ENCODE peak calls at places on chromosomes 3 and 15, in eight cellular contexts. N is coronary artery; T is activated CD8-positive, alpha-beta memory T cell treated with anti-CD3 and anti-CD28 coated beads for 24 hours; J is cardiac muscle cell; U is neuronal stem cell; G is AG09319; K is nucleus accumbens; A is EL. I is an unnamed sample.
A peak's percentile ranks its signal among the peaks of the same experiment; 100 is the strongest.

GRCh38 chr3:38397320-38397719 is 50.7 kb downstream of the XYLB start:
- DNase-seq in N (no peak), T (no peak), J (peak; percentile 61), U (peak; percentile 54), G (peak; percentile 0), K (no peak), A (peak; percentile 18), I (no peak)

GRCh38 chr3:184337981-184338380 is 581 bp downstream of the FAM131A start:
- DNase-seq in N (no peak), T (no peak), J (no peak), U (no peak), G (no peak), K (no peak), A (no peak), I (no peak)

GRCh38 chr3:58414538-58415197 is 19.0 kb downstream of the PDHB start:
- DNase-seq in N (no peak), T (no peak), J (peak; percentile 83), U (peak; percentile 33), G (no peak), K (no peak), A (peak; percentile 64), I (peak; percentile 33)

GRCh38 chr3:101179637-101180036 is 140.7 kb downstream of the IMPG2 start:
- DNase-seq in N (no peak), T (no peak), J (peak; percentile 58), U (no peak), G (no peak), K (no peak), A (peak; percentile 85), I (no peak)

GRCh38 chr3:55877703-55878102 is 390.6 kb upstream of the WNT5A start:
- DNase-seq in N (no peak), T (no peak), J (no peak), U (no peak), G (no peak), K (no peak), A (no peak), I (no peak)

GRCh38 chr3:170321326-170322034 is 36.0 kb upstream of the SKIL start:
- DNase-seq in N (no peak), T (no peak), J (no peak), U (no peak), G (no peak), K (no peak), A (no peak), I (no peak)

GRCh38 chr3:148075829-148076716 is 621.6 kb upstream of the AGTR1 start:
- DNase-seq in N (no peak), T (no peak), J (peak; percentile 73), U (peak; percentile 45), G (peak; percentile 28), K (no peak), A (peak; percentile 62), I (peak; percentile 55)

GRCh38 chr3:182713743-182714517 is 79.4 kb upstream of the ATP11B start:
- DNase-seq in N (no peak), T (no peak), J (peak; percentile 88), U (no peak), G (peak; percentile 23), K (no peak), A (peak; percentile 65), I (peak; percentile 53)

GRCh38 chr3:188472331-188472730 is 318.4 kb downstream of the LPP start:
- DNase-seq in N (no peak), T (no peak), J (no peak), U (no peak), G (peak; percentile 15), K (no peak), A (peak; percentile 30), I (no peak)

GRCh38 chr3:114205541-114205940 is 26.7 kb upstream of the DRD3 start:
- DNase-seq in N (no peak), T (no peak), J (no peak), U (no peak), G (no peak), K (no peak), A (no peak), I (no peak)

GRCh38 chr3:128078875-128079274 is 26.6 kb downstream of the SEC61A1 start:
- DNase-seq in N (no peak), T (no peak), J (no peak), U (no peak), G (no peak), K (no peak), A (no peak), I (no peak)

GRCh38 chr3:63763156-63763555 is 55.9 kb upstream of the C3orf49 start:
- DNase-seq in N (no peak), T (no peak), J (peak; percentile 9), U (no peak), G (peak; percentile 24), K (no peak), A (peak; percentile 46), I (no peak)

GRCh38 chr15:85977586-85977985 is 102.1 kb upstream of the AGBL1 start:
- DNase-seq in N (no peak), T (no peak), J (no peak), U (no peak), G (no peak), K (no peak), A (no peak), I (no peak)

GRCh38 chr3:23017800-23018199 is 185.3 kb upstream of the UBE2E2 start:
- DNase-seq in N (no peak), T (no peak), J (peak; percentile 49), U (no peak), G (no peak), K (no peak), A (peak; percentile 81), I (no peak)

GRCh38 chr3:45939341-45939771 is 3.9 kb upstream of the CXCR6 start:
- DNase-seq in N (no peak), T (no peak), J (no peak), U (no peak), G (no peak), K (no peak), A (no peak), I (no peak)

GRCh38 chr3:13277130-13277783 is 142.9 kb downstream of the NUP210 start:
- DNase-seq in N (no peak), T (no peak), J (no peak), U (no peak), G (no peak), K (no peak), A (no peak), I (peak; percentile 46)

GRCh38 chr3:129352045-129352444 is 73.4 kb downstream of the HMCES start:
- DNase-seq in N (no peak), T (no peak), J (no peak), U (no peak), G (no peak), K (no peak), A (no peak), I (no peak)

GRCh38 chr3:105352976-105353375 is 13.7 kb upstream of the ALCAM start:
- DNase-seq in N (no peak), T (no peak), J (peak; percentile 61), U (no peak), G (no peak), K (no peak), A (no peak), I (no peak)

GRCh38 chr3:61589856-61590255 is 28.5 kb downstream of the PTPRG start:
- DNase-seq in N (no peak), T (no peak), J (peak; percentile 45), U (no peak), G (no peak), K (no peak), A (peak; percentile 88), I (no peak)

GRCh38 chr3:59320080-59320479 is 270.3 kb upstream of the CFAP20DC start:
- DNase-seq in N (no peak), T (no peak), J (no peak), U (peak; percentile 37), G (no peak), K (no peak), A (no peak), I (no peak)

GRCh38 chr3:125207507-125207906 is 5.0 kb downstream of the SLC12A8 start:
- DNase-seq in N (no peak), T (no peak), J (no peak), U (no peak), G (no peak), K (no peak), A (no peak), I (no peak)

GRCh38 chr15:48794697-48795134 is 16.2 kb downstream of the CEP152 start:
- DNase-seq in N (no peak), T (no peak), J (peak; percentile 47), U (no peak), G (no peak), K (no peak), A (peak; percentile 36), I (no peak)

GRCh38 chr3:141405581-141405980 is 37.3 kb downstream of the ZBTB38 start:
- DNase-seq in N (no peak), T (no peak), J (no peak), U (no peak), G (no peak), K (no peak), A (peak; percentile 46), I (no peak)

GRCh38 chr3:113018461-113019181 is 27.8 kb downstream of the GTPBP8 start:
- DNase-seq in N (no peak), T (no peak), J (peak; percentile 47), U (no peak), G (no peak), K (no peak), A (peak; percentile 38), I (no peak)

GRCh38 chr3:72872183-72872582 is 15.7 kb upstream of the GXYLT2 start:
- DNase-seq in N (no peak), T (no peak), J (peak; percentile 49), U (no peak), G (peak; percentile 67), K (no peak), A (peak; percentile 74), I (no peak)

GRCh38 chr3:187318819-187319616 is 27.5 kb upstream of the MASP1 start:
- DNase-seq in N (no peak), T (peak; percentile 75), J (peak; percentile 78), U (peak; percentile 59), G (peak; percentile 55), K (peak; percentile 14), A (peak; percentile 86), I (peak; percentile 46)

GRCh38 chr15:92930776-92931175 is 30.7 kb downstream of the CHD2 start:
- DNase-seq in N (no peak), T (no peak), J (peak; percentile 56), U (no peak), G (peak; percentile 51), K (no peak), A (peak; percentile 90), I (no peak)

GRCh38 chr3:13339833-13340232 is 80.3 kb downstream of the NUP210 start:
- DNase-seq in N (no peak), T (no peak), J (no peak), U (no peak), G (no peak), K (no peak), A (no peak), I (no peak)

GRCh38 chr3:107432013-107432515 is 54.8 kb downstream of the CCDC54 start:
- DNase-seq in N (no peak), T (no peak), J (peak; percentile 42), U (no peak), G (no peak), K (no peak), A (peak; percentile 28), I (peak; percentile 27)

GRCh38 chr3:141360888-141361598 is 7.3 kb upstream of the ZBTB38 start:
- DNase-seq in N (no peak), T (no peak), J (peak; percentile 91), U (peak; percentile 35), G (peak; percentile 65), K (no peak), A (peak; percentile 90), I (peak; percentile 46)

I was measured in frontal cortex.